ENCODE peak calls at places on chromosomes 12 and 14, in ten cellular contexts. U, N, I, Y, L, T, V, S, D and J are unnamed samples.
A peak's percentile ranks its signal among the peaks of the same experiment; 100 is the strongest.

GRCh38 chr12:124545508-124546418 is 21.6 kb downstream of the NCOR2 start:
- DNase-seq in U (no peak), N (no peak), I (no peak), Y (no peak), L (no peak), T (peak; percentile 89), V (peak; percentile 15), S (peak; percentile 49), D (no peak), J (peak; percentile 78)

GRCh38 chr12:87866602-87867292 is 162.5 kb downstream of the C12orf50 start:
- DNase-seq in U (no peak), N (no peak), I (no peak), Y (peak; percentile 8), L (no peak), T (peak; percentile 51), V (no peak), S (peak; percentile 19), D (peak; percentile 21), J (no peak)

GRCh38 chr14:64637735-64638473 is 66.3 kb upstream of the PLEKHG3 start:
- DNase-seq in U (no peak), N (no peak), I (no peak), Y (no peak), L (no peak), T (peak; percentile 12), V (no peak), S (no peak), D (no peak), J (no peak)

GRCh38 chr12:63753743-63754142 is 26.0 kb upstream of the RXYLT1 start:
- DNase-seq in U (no peak), N (no peak), I (no peak), Y (no peak), L (no peak), T (no peak), V (no peak), S (no peak), D (no peak), J (no peak)

GRCh38 chr12:91355150-91356006 is 172.8 kb upstream of the DCN start:
- DNase-seq in U (peak; percentile 85), N (no peak), I (peak; percentile 13), Y (peak; percentile 68), L (peak; percentile 58), T (peak; percentile 82), V (no peak), S (peak; percentile 84), D (peak; percentile 64), J (peak; percentile 79)

GRCh38 chr12:109461846-109462766 is 15.0 kb downstream of the KCTD10 start:
- DNase-seq in U (peak; percentile 84), N (peak; percentile 96), I (no peak), Y (no peak), L (peak; percentile 17), T (peak; percentile 96), V (no peak), S (peak; percentile 95), D (no peak), J (peak; percentile 94)

GRCh38 chr14:65109357-65109756 is 7.0 kb upstream of the MAX start:
- DNase-seq in U (no peak), N (no peak), I (no peak), Y (no peak), L (no peak), T (no peak), V (no peak), S (no peak), D (no peak), J (no peak)

GRCh38 chr12:75917083-75917482 is 114.5 kb downstream of the PHLDA1 start:
- DNase-seq in U (no peak), N (no peak), I (no peak), Y (no peak), L (no peak), T (no peak), V (no peak), S (no peak), D (no peak), J (no peak)

GRCh38 chr12:120538281-120539156 is 4.4 kb downstream of the RNF10 start:
- DNase-seq in U (peak; percentile 33), N (peak; percentile 24), I (no peak), Y (no peak), L (no peak), T (peak; percentile 61), V (no peak), S (peak; percentile 35), D (no peak), J (peak; percentile 80)

GRCh38 chr14:60505448-60505847 is 3.5 kb upstream of the SIX6 start:
- DNase-seq in U (no peak), N (no peak), I (no peak), Y (no peak), L (no peak), T (no peak), V (no peak), S (no peak), D (no peak), J (no peak)

GRCh38 chr14:102485693-102486512 is 23.7 kb downstream of the ANKRD9 start:
- DNase-seq in U (no peak), N (no peak), I (no peak), Y (no peak), L (no peak), T (no peak), V (no peak), S (no peak), D (no peak), J (peak; percentile 61)

GRCh38 chr12:40691913-40692616 is at the start of gene CNTN1:
- DNase-seq in U (peak; percentile 82), N (no peak), I (no peak), Y (peak; percentile 96), L (peak; percentile 71), T (peak; percentile 57), V (no peak), S (peak; percentile 83), D (peak; percentile 95), J (peak; percentile 48)

GRCh38 chr14:89509891-89510290 is 92.9 kb upstream of the FOXN3 start:
- DNase-seq in U (no peak), N (no peak), I (no peak), Y (no peak), L (no peak), T (peak; percentile 63), V (no peak), S (no peak), D (no peak), J (no peak)

GRCh38 chr12:33000016-33000415 is 103.4 kb upstream of the PKP2 start:
- DNase-seq in U (no peak), N (no peak), I (no peak), Y (no peak), L (no peak), T (no peak), V (no peak), S (no peak), D (no peak), J (no peak)

GRCh38 chr14:61894452-61895077 is 132.3 kb downstream of the SNAPC1 start:
- DNase-seq in U (peak; percentile 19), N (peak; percentile 16), I (peak; percentile 45), Y (peak; percentile 71), L (peak; percentile 62), T (peak; percentile 64), V (peak; percentile 8), S (peak; percentile 81), D (peak; percentile 72), J (peak; percentile 67)

GRCh38 chr14:33916663-33917565 is 34.0 kb downstream of the EGLN3 start:
- DNase-seq in U (no peak), N (no peak), I (no peak), Y (no peak), L (peak; percentile 2), T (peak; percentile 61), V (no peak), S (peak; percentile 16), D (no peak), J (no peak)

GRCh38 chr14:81990312-81990761 is 456.7 kb upstream of the SEL1L start:
- DNase-seq in U (peak; percentile 38), N (peak; percentile 10), I (no peak), Y (peak; percentile 55), L (peak; percentile 65), T (peak; percentile 57), V (no peak), S (peak; percentile 54), D (peak; percentile 36), J (no peak)

GRCh38 chr12:57340104-57340503 is 89.1 kb upstream of the STAC3 start:
- DNase-seq in U (peak; percentile 84), N (peak; percentile 22), I (no peak), Y (no peak), L (peak; percentile 67), T (peak; percentile 79), V (no peak), S (peak; percentile 76), D (peak; percentile 48), J (peak; percentile 87)

GRCh38 chr12:46892034-46892705 is 66.4 kb upstream of the SLC38A4 start:
- DNase-seq in U (no peak), N (no peak), I (no peak), Y (no peak), L (no peak), T (no peak), V (no peak), S (no peak), D (no peak), J (no peak)

GRCh38 chr14:74697543-74697942 is 15.3 kb downstream of the AREL1 start:
- DNase-seq in U (no peak), N (peak; percentile 66), I (no peak), Y (no peak), L (no peak), T (peak; percentile 92), V (no peak), S (peak; percentile 77), D (no peak), J (no peak)

GRCh38 chr12:47551426-47551851 is 154.4 kb downstream of the RPAP3 start:
- DNase-seq in U (no peak), N (peak; percentile 25), I (no peak), Y (no peak), L (no peak), T (peak; percentile 53), V (no peak), S (peak; percentile 44), D (no peak), J (no peak)

GRCh38 chr14:104576607-104577332 is 2.8 kb upstream of the C14orf180 start:
- DNase-seq in U (no peak), N (no peak), I (no peak), Y (no peak), L (no peak), T (peak; percentile 2), V (no peak), S (peak; percentile 48), D (no peak), J (no peak)

GRCh38 chr12:15698377-15698867 is 90.8 kb downstream of the EPS8 start:
- DNase-seq in U (no peak), N (no peak), I (no peak), Y (no peak), L (no peak), T (no peak), V (no peak), S (no peak), D (no peak), J (no peak)

GRCh38 chr12:2449586-2449985 is 345.2 kb upstream of the FKBP4 start:
- DNase-seq in U (no peak), N (no peak), I (no peak), Y (no peak), L (no peak), T (no peak), V (no peak), S (no peak), D (no peak), J (no peak)